ENCODE peak calls at places on chromosomes 7 and 10, in eight cellular contexts. R, H, O, S, F, J, B and Q are unnamed samples.

GRCh38 chr7:11427686-11428273 is 404.2 kb downstream of the THSD7A start:
- DNase-seq in B (peak), S (no peak), O (no peak), H (peak), F (peak), J (peak), R (no peak), Q (no peak)

GRCh38 chr7:82410461-82410860 is 33.1 kb downstream of the CACNA2D1 start:
- DNase-seq in B (no peak), R (no peak), O (no peak), F (no peak), S (no peak), H (no peak), J (no peak), Q (no peak)

GRCh38 chr7:73683916-73684693 is 708 bp downstream of the BUD23 start:
- DNase-seq in J (no peak), O (no peak), F (no peak), H (no peak), R (no peak), B (peak), S (no peak), Q (no peak)

GRCh38 chr7:19552576-19552975 is 156.3 kb downstream of the POLR1F start:
- DNase-seq in J (no peak), F (no peak), B (no peak), S (no peak), O (no peak), H (no peak), R (no peak), Q (no peak)

GRCh38 chr7:112121290-112121689 is 84.9 kb downstream of the DOCK4 start:
- DNase-seq in H (no peak), B (no peak), F (no peak), J (no peak), O (no peak), S (no peak), R (no peak), Q (no peak)

GRCh38 chr10:48600645-48601505 is 4.0 kb downstream of the ARHGAP22 start:
- DNase-seq in B (no peak), H (no peak), J (no peak), O (no peak), R (no peak), S (no peak), F (no peak), Q (no peak)

GRCh38 chr10:113085776-113086175 is 135.7 kb downstream of the TCF7L2 start:
- DNase-seq in S (no peak), O (no peak), J (no peak), R (no peak), F (no peak), H (no peak), B (no peak), Q (no peak)

GRCh38 chr7:5780801-5781496 is 514 bp downstream of the RNF216 start:
- DNase-seq in H (peak), B (peak), J (peak), R (peak), F (peak), O (peak), S (peak), Q (no peak)

GRCh38 chr7:142528608-142529408 is 220.5 kb upstream of the PRSS1 start:
- DNase-seq in F (no peak), B (no peak), S (no peak), R (no peak), O (no peak), J (no peak), H (no peak), Q (no peak)

GRCh38 chr10:8898745-8899330 is 844.4 kb downstream of the GATA3 start:
- DNase-seq in O (no peak), R (no peak), B (no peak), H (no peak), J (no peak), S (no peak), F (no peak), Q (no peak)

GRCh38 chr7:29331163-29331562 is 136.6 kb downstream of the CHN2 start:
- DNase-seq in O (no peak), H (no peak), S (no peak), J (no peak), R (no peak), B (no peak), F (no peak), Q (no peak)

GRCh38 chr10:48897438-48897790 is 42.2 kb downstream of the LRRC18 start:
- DNase-seq in O (no peak), H (no peak), B (no peak), J (no peak), F (no peak), S (no peak), R (no peak), Q (no peak)

GRCh38 chr10:30151581-30152389 is 92.4 kb upstream of the JCAD start:
- DNase-seq in R (no peak), J (peak), H (peak), B (peak), F (peak), S (no peak), O (no peak), Q (no peak)

GRCh38 chr7:5450549-5451327 is 27.1 kb upstream of the TNRC18 start:
- DNase-seq in R (peak), J (peak), S (peak), B (no peak), O (peak), F (peak), H (peak), Q (no peak)

GRCh38 chr7:92723978-92724377 is 112.4 kb downstream of the CDK6 start:
- DNase-seq in R (no peak), B (no peak), H (no peak), J (no peak), F (no peak), O (no peak), S (no peak), Q (no peak)

GRCh38 chr7:40604601-40605438 is 470.0 kb downstream of the SUGCT start:
- DNase-seq in H (peak), S (peak), J (no peak), F (peak), O (peak), B (peak), R (no peak), Q (no peak)

GRCh38 chr7:92671502-92672169 is 81.4 kb upstream of the FAM133B start:
- DNase-seq in H (no peak), S (no peak), R (no peak), J (no peak), F (no peak), B (no peak), O (no peak), Q (no peak)